ENCODE peak calls at places on chromosomes 3 and 15, in ten cellular contexts. One of them, this sample, is unnamed. For H3K9me3, the result is how much of the 10 kb centered on the place peaks cover.

GRCh38 chr3:88610820-88611219 is 461.1 kb downstream of the C3orf38 start:
- DNase-seq in cardiac muscle cell: no peak
- DNase-seq in heart right ventricle: no peak
- DNase-seq in body of pancreas: no peak
- DNase-seq in CD8-positive, alpha-beta T cell: no peak
- DNase-seq in HCT116: no peak
- DNase-seq in IMR-90: no peak
- DNase-seq in adrenal gland: no peak
- DNase-seq in trophoblast cell: no peak
- DNase-seq in GM23248: no peak
- DNase-seq in this sample: no peak

GRCh38 chr3:39810647-39811161 is 1.3 kb downstream of the MYRIP start:
- DNase-seq in cardiac muscle cell: no peak
- DNase-seq in heart right ventricle: no peak
- DNase-seq in body of pancreas: peak
- DNase-seq in CD8-positive, alpha-beta T cell: no peak
- DNase-seq in HCT116: no peak
- DNase-seq in IMR-90: no peak
- DNase-seq in adrenal gland: no peak
- DNase-seq in trophoblast cell: no peak
- DNase-seq in GM23248: no peak
- DNase-seq in this sample: no peak

GRCh38 chr3:59245300-59245878 is 195.6 kb upstream of the CFAP20DC start:
- DNase-seq in cardiac muscle cell: peak
- DNase-seq in heart right ventricle: no peak
- DNase-seq in body of pancreas: no peak
- DNase-seq in CD8-positive, alpha-beta T cell: no peak
- DNase-seq in HCT116: no peak
- DNase-seq in IMR-90: no peak
- DNase-seq in adrenal gland: no peak
- DNase-seq in trophoblast cell: no peak
- DNase-seq in GM23248: no peak
- DNase-seq in this sample: no peak

GRCh38 chr15:93722165-93722564 is 509.2 kb upstream of the MCTP2 start:
- DNase-seq in cardiac muscle cell: no peak
- DNase-seq in heart right ventricle: no peak
- DNase-seq in body of pancreas: no peak
- DNase-seq in CD8-positive, alpha-beta T cell: no peak
- DNase-seq in HCT116: no peak
- DNase-seq in IMR-90: no peak
- DNase-seq in adrenal gland: no peak
- DNase-seq in trophoblast cell: no peak
- DNase-seq in GM23248: no peak
- DNase-seq in this sample: no peak

GRCh38 chr15:47294765-47295259 is 422.5 kb upstream of the SEMA6D start:
- DNase-seq in cardiac muscle cell: peak
- DNase-seq in heart right ventricle: no peak
- DNase-seq in body of pancreas: no peak
- DNase-seq in CD8-positive, alpha-beta T cell: no peak
- DNase-seq in HCT116: no peak
- DNase-seq in IMR-90: no peak
- DNase-seq in adrenal gland: no peak
- DNase-seq in trophoblast cell: no peak
- DNase-seq in GM23248: peak
- DNase-seq in this sample: no peak

GRCh38 chr15:70289191-70289955 is 191.7 kb upstream of the TLE3 start:
- DNase-seq in cardiac muscle cell: peak
- DNase-seq in heart right ventricle: no peak
- DNase-seq in body of pancreas: peak
- DNase-seq in CD8-positive, alpha-beta T cell: no peak
- DNase-seq in HCT116: no peak
- DNase-seq in IMR-90: no peak
- DNase-seq in adrenal gland: no peak
- DNase-seq in trophoblast cell: peak
- DNase-seq in GM23248: peak
- DNase-seq in this sample: no peak

GRCh38 chr15:47293763-47294162 is 423.5 kb upstream of the SEMA6D start:
- DNase-seq in cardiac muscle cell: peak
- DNase-seq in heart right ventricle: peak
- DNase-seq in body of pancreas: peak
- DNase-seq in CD8-positive, alpha-beta T cell: no peak
- DNase-seq in HCT116: no peak
- DNase-seq in IMR-90: peak
- DNase-seq in adrenal gland: no peak
- DNase-seq in trophoblast cell: peak
- DNase-seq in GM23248: peak
- DNase-seq in this sample: no peak

GRCh38 chr3:188518416-188518815 is 364.5 kb downstream of the LPP start:
- DNase-seq in cardiac muscle cell: no peak
- DNase-seq in heart right ventricle: no peak
- DNase-seq in body of pancreas: no peak
- DNase-seq in CD8-positive, alpha-beta T cell: no peak
- DNase-seq in HCT116: no peak
- DNase-seq in IMR-90: no peak
- DNase-seq in adrenal gland: no peak
- DNase-seq in trophoblast cell: no peak
- DNase-seq in GM23248: no peak
- DNase-seq in this sample: no peak

GRCh38 chr3:9914559-9915251 is 2.2 kb upstream of the IL17RC start:
- DNase-seq in cardiac muscle cell: no peak
- DNase-seq in heart right ventricle: no peak
- DNase-seq in body of pancreas: no peak
- DNase-seq in CD8-positive, alpha-beta T cell: no peak
- DNase-seq in HCT116: no peak
- DNase-seq in IMR-90: no peak
- DNase-seq in adrenal gland: no peak
- DNase-seq in trophoblast cell: no peak
- DNase-seq in GM23248: no peak
- DNase-seq in this sample: no peak

GRCh38 chr3:173730391-173730790 is 332.8 kb downstream of the NLGN1 start:
- DNase-seq in cardiac muscle cell: peak
- DNase-seq in heart right ventricle: no peak
- DNase-seq in body of pancreas: no peak
- DNase-seq in CD8-positive, alpha-beta T cell: no peak
- DNase-seq in HCT116: no peak
- DNase-seq in IMR-90: peak
- DNase-seq in adrenal gland: no peak
- DNase-seq in trophoblast cell: no peak
- DNase-seq in GM23248: peak
- DNase-seq in this sample: no peak

DNA sequence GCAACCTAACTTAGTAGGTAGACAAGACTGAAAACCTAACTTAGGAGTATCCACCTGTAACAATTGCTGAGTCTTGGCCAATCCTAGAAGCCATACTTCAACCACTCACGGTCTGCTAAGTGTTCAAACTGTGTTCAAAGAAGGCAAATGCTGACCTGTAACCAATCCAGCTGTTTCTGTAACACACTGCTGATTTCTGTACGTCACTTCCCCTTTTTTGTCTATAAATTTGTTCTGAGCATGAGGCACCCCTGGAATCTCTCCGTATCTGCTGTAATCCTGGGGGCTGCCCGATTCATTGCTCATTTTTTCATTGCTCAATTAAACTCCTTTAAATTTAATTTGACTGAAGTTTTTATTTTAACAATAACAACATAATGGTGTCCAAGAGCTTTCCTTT is 451.4 kb upstream of the ATP10A start:
- DNase-seq in cardiac muscle cell: no peak
- DNase-seq in heart right ventricle: no peak
- DNase-seq in body of pancreas: no peak
- DNase-seq in CD8-positive, alpha-beta T cell: no peak
- DNase-seq in HCT116: no peak
- DNase-seq in IMR-90: no peak
- DNase-seq in adrenal gland: no peak
- DNase-seq in trophoblast cell: no peak
- DNase-seq in GM23248: no peak
- DNase-seq in this sample: no peak
- H3K9me3 ChIP-seq in cardiac muscle cell: under half
- H3K9me3 ChIP-seq in heart right ventricle: under half
- H3K9me3 ChIP-seq in body of pancreas: under half
- H3K9me3 ChIP-seq in CD8-positive, alpha-beta T cell: under half
- H3K9me3 ChIP-seq in HCT116: half or more
- H3K9me3 ChIP-seq in IMR-90: under half
- H3K9me3 ChIP-seq in adrenal gland: under half
- H3K9me3 ChIP-seq in trophoblast cell: under half
- H3K9me3 ChIP-seq in GM23248: under half
- H3K9me3 ChIP-seq in this sample: under half

DNA sequence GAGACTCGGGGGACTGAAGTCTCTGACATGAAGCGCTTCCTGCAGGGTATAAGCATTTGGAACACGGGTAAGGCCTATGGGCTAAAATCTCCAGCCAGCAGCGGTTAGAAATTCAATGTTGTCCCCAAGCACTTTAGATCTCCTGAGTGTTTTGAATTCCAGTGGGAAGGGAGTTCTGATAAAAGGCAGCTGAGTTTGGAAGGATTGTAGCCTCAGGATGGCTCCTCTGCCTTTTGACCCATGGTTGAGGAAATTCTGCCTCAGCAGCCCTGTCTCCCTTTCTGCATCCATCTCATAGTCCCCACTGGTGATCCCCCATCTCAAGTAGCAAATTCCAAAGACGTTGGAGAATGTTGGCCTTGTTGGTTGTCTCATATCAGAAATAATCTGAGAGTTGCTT is 24.2 kb upstream of the HACD2 start:
- DNase-seq in cardiac muscle cell: peak
- DNase-seq in heart right ventricle: no peak
- DNase-seq in body of pancreas: no peak
- DNase-seq in CD8-positive, alpha-beta T cell: no peak
- DNase-seq in HCT116: no peak
- DNase-seq in IMR-90: no peak
- DNase-seq in adrenal gland: no peak
- DNase-seq in trophoblast cell: peak
- DNase-seq in GM23248: no peak
- DNase-seq in this sample: no peak
- H3K4me3 ChIP-seq in cardiac muscle cell: no peak
- H3K4me3 ChIP-seq in heart right ventricle: no peak
- H3K4me3 ChIP-seq in body of pancreas: no peak
- H3K4me3 ChIP-seq in CD8-positive, alpha-beta T cell: no peak
- H3K4me3 ChIP-seq in HCT116: no peak
- H3K4me3 ChIP-seq in IMR-90: no peak
- H3K4me3 ChIP-seq in adrenal gland: no peak
- H3K4me3 ChIP-seq in trophoblast cell: no peak
- H3K4me3 ChIP-seq in GM23248: no peak
- H3K4me3 ChIP-seq in this sample: no peak

GRCh38 chr3:1805331-1805730 is 293.3 kb upstream of the CNTN4 start:
- DNase-seq in cardiac muscle cell: no peak
- DNase-seq in heart right ventricle: no peak
- DNase-seq in body of pancreas: peak
- DNase-seq in CD8-positive, alpha-beta T cell: no peak
- DNase-seq in HCT116: no peak
- DNase-seq in IMR-90: no peak
- DNase-seq in adrenal gland: no peak
- DNase-seq in trophoblast cell: no peak
- DNase-seq in GM23248: no peak
- DNase-seq in this sample: no peak
- H3K9me3 ChIP-seq in cardiac muscle cell: under half
- H3K9me3 ChIP-seq in heart right ventricle: under half
- H3K9me3 ChIP-seq in body of pancreas: under half
- H3K9me3 ChIP-seq in CD8-positive, alpha-beta T cell: under half
- H3K9me3 ChIP-seq in HCT116: under half
- H3K9me3 ChIP-seq in IMR-90: under half
- H3K9me3 ChIP-seq in adrenal gland: under half
- H3K9me3 ChIP-seq in trophoblast cell: under half
- H3K9me3 ChIP-seq in GM23248: under half
- H3K9me3 ChIP-seq in this sample: under half

DNA sequence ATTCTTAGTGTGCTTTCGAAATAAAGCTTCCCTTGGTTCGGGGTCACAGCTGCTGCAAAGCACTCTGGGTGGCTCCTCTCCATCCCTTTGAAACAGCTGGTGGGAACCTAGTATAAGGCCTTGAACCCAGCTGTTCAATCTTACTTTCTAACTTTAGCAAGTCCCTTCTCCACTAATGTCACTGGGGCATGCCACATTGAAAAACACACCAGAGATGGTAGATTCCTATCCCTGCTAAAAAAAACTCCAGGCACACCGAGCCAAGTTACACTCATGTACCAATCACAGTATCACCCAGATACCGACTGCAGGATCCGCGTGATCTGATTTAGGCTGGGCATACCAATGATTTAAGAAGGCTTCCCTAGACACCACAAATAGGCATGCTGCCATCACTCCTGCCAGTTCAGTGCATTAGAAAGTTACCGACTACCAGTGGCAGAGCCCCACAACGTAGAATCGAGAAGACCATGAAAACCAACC is 65.0 kb downstream of the WWTR1 start:
- DNase-seq in cardiac muscle cell: no peak
- DNase-seq in heart right ventricle: no peak
- DNase-seq in body of pancreas: no peak
- DNase-seq in CD8-positive, alpha-beta T cell: no peak
- DNase-seq in HCT116: no peak
- DNase-seq in IMR-90: no peak
- DNase-seq in adrenal gland: peak
- DNase-seq in trophoblast cell: no peak
- DNase-seq in GM23248: no peak
- DNase-seq in this sample: no peak
- H3K4me3 ChIP-seq in cardiac muscle cell: no peak
- H3K4me3 ChIP-seq in heart right ventricle: no peak
- H3K4me3 ChIP-seq in body of pancreas: no peak
- H3K4me3 ChIP-seq in CD8-positive, alpha-beta T cell: no peak
- H3K4me3 ChIP-seq in HCT116: no peak
- H3K4me3 ChIP-seq in IMR-90: no peak
- H3K4me3 ChIP-seq in adrenal gland: no peak
- H3K4me3 ChIP-seq in trophoblast cell: no peak
- H3K4me3 ChIP-seq in GM23248: no peak
- H3K4me3 ChIP-seq in this sample: no peak

GRCh38 chr15:26716069-26716468 is 56.8 kb downstream of the GABRB3 start:
- DNase-seq in cardiac muscle cell: no peak
- DNase-seq in heart right ventricle: no peak
- DNase-seq in body of pancreas: no peak
- DNase-seq in CD8-positive, alpha-beta T cell: no peak
- DNase-seq in HCT116: no peak
- DNase-seq in IMR-90: no peak
- DNase-seq in adrenal gland: no peak
- DNase-seq in trophoblast cell: no peak
- DNase-seq in GM23248: no peak
- DNase-seq in this sample: no peak
- H3K9me3 ChIP-seq in cardiac muscle cell: under half
- H3K9me3 ChIP-seq in heart right ventricle: under half
- H3K9me3 ChIP-seq in body of pancreas: under half
- H3K9me3 ChIP-seq in CD8-positive, alpha-beta T cell: under half
- H3K9me3 ChIP-seq in HCT116: under half
- H3K9me3 ChIP-seq in IMR-90: under half
- H3K9me3 ChIP-seq in adrenal gland: under half
- H3K9me3 ChIP-seq in trophoblast cell: under half
- H3K9me3 ChIP-seq in GM23248: under half
- H3K9me3 ChIP-seq in this sample: under half

DNA sequence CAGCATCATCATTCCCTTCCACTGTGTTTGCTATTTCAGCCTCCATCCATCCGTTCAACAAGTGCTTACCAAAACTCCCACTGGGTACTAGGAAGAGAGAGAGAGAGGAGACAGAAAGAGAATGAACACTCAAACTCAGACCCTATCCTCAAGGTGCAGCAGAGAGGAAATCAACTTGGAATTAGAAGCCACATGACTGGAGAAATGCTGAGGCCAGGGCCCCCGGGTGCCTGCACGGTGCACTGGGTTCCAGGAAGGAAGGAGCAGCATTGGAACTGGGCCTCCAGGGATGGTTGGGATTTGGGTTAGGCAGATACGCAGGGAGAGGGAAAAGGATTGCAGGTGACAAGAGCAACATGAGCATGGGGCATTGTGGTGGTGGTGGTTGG is 30.0 kb downstream of the CORO2B start:
- DNase-seq in cardiac muscle cell: no peak
- DNase-seq in heart right ventricle: no peak
- DNase-seq in body of pancreas: no peak
- DNase-seq in CD8-positive, alpha-beta T cell: no peak
- DNase-seq in HCT116: no peak
- DNase-seq in IMR-90: no peak
- DNase-seq in adrenal gland: no peak
- DNase-seq in trophoblast cell: no peak
- DNase-seq in GM23248: no peak
- DNase-seq in this sample: no peak
- H3K4me3 ChIP-seq in cardiac muscle cell: no peak
- H3K4me3 ChIP-seq in heart right ventricle: no peak
- H3K4me3 ChIP-seq in body of pancreas: no peak
- H3K4me3 ChIP-seq in CD8-positive, alpha-beta T cell: no peak
- H3K4me3 ChIP-seq in HCT116: no peak
- H3K4me3 ChIP-seq in IMR-90: no peak
- H3K4me3 ChIP-seq in adrenal gland: no peak
- H3K4me3 ChIP-seq in trophoblast cell: no peak
- H3K4me3 ChIP-seq in GM23248: no peak
- H3K4me3 ChIP-seq in this sample: no peak

This sample was measured in CD8-positive, alpha-beta memory T cell.